ENCODE peak calls at places on chromosomes 7 and 10, in eight cellular contexts. L, T, R, N, P, S, H and K are unnamed samples.

GRCh38 chr10:70265032-70265689 is 18.6 kb downstream of the NPFFR1 start:
- DNase-seq in L (no peak), T (no peak), R (no peak), N (no peak), P (peak), S (no peak), H (no peak), K (no peak)

GRCh38 chr7:109111086-109111485 is 541.4 kb downstream of the DNAJB9 start:
- DNase-seq in L (no peak), T (no peak), R (no peak), N (no peak), P (no peak), S (no peak), H (no peak), K (no peak)

GRCh38 chr7:46811529-46811928 is 770.4 kb downstream of the TNS3 start:
- DNase-seq in L (peak), T (no peak), R (peak), N (peak), P (no peak), S (peak), H (peak), K (peak)

GRCh38 chr7:135557455-135558336 is at the start of gene NUP205:
- DNase-seq in L (peak), T (peak), R (peak), N (peak), P (peak), S (peak), H (peak), K (peak)

GRCh38 chr7:36430171-36430570 is 40.5 kb downstream of the ANLN start:
- DNase-seq in L (no peak), T (no peak), R (no peak), N (no peak), P (no peak), S (no peak), H (peak), K (no peak)

GRCh38 chr10:44926771-44927751 is 15.9 kb downstream of the TMEM72 start:
- DNase-seq in L (no peak), T (no peak), R (no peak), N (peak), P (no peak), S (no peak), H (peak), K (no peak)

GRCh38 chr10:7526017-7526400 is 115.2 kb upstream of the SFMBT2 start:
- DNase-seq in L (no peak), T (no peak), R (no peak), N (no peak), P (peak), S (no peak), H (no peak), K (no peak)

GRCh38 chr7:2750054-2750453 is 62.1 kb downstream of the AMZ1 start:
- DNase-seq in L (no peak), T (no peak), R (no peak), N (no peak), P (no peak), S (no peak), H (peak), K (no peak)

GRCh38 chr7:140990193-140990962 is 24.4 kb downstream of the MRPS33 start:
- DNase-seq in L (no peak), T (no peak), R (no peak), N (no peak), P (no peak), S (no peak), H (no peak), K (no peak)

GRCh38 chr7:130740617-130741016 is 6.6 kb upstream of the KLF14 start:
- DNase-seq in L (no peak), T (no peak), R (no peak), N (no peak), P (no peak), S (no peak), H (no peak), K (no peak)

GRCh38 chr7:141133646-141134045 is 59.8 kb downstream of the TMEM178B start:
- DNase-seq in L (no peak), T (no peak), R (no peak), N (no peak), P (no peak), S (no peak), H (no peak), K (no peak)

GRCh38 chr7:12491526-12491925 is 79.0 kb upstream of the SCIN start:
- DNase-seq in L (no peak), T (no peak), R (no peak), N (no peak), P (no peak), S (no peak), H (no peak), K (no peak)

GRCh38 chr10:127349737-127350136 is 153.3 kb upstream of the INSYN2A start:
- DNase-seq in L (no peak), T (no peak), R (no peak), N (no peak), P (no peak), S (no peak), H (peak), K (no peak)

GRCh38 chr7:93232673-93233018 is 480 bp downstream of the VPS50 start:
- DNase-seq in L (no peak), T (no peak), R (no peak), N (no peak), P (peak), S (no peak), H (no peak), K (no peak)

GRCh38 chr7:152435384-152436278 is at the start of gene KMT2C:
- DNase-seq in L (peak), T (peak), R (peak), N (peak), P (peak), S (peak), H (peak), K (no peak)

GRCh38 chr7:23873306-23873705 is 163.3 kb downstream of the STK31 start:
- DNase-seq in L (no peak), T (no peak), R (no peak), N (no peak), P (no peak), S (no peak), H (no peak), K (no peak)

DNA sequence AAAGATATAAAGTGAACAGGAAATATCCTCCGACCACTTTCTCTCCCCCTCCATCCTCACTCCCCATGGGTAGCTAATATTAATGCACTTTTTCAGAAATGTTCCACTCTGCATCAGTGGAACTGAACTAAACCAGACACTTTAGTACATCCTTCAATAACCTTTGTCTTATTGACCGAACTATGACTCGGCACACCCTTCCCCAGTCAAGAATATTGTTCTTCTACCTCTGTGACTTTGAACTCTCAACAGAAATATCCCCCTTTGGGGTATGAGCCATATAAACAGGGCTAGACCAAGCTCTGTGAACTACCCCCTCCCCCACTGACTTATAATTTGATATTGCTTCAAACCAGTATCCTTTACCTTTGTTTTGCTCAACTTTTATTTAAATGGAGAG is 57.9 kb upstream of the CAPZA2 start:
- DNase-seq in L (no peak), T (no peak), R (no peak), N (no peak), P (no peak), S (no peak), H (no peak), K (no peak)
- TF ChIP-seq CTCF in L (no peak), T (no peak), R (no peak), N (no peak), P (no peak), S (no peak), H (no peak), K (no peak)

DNA sequence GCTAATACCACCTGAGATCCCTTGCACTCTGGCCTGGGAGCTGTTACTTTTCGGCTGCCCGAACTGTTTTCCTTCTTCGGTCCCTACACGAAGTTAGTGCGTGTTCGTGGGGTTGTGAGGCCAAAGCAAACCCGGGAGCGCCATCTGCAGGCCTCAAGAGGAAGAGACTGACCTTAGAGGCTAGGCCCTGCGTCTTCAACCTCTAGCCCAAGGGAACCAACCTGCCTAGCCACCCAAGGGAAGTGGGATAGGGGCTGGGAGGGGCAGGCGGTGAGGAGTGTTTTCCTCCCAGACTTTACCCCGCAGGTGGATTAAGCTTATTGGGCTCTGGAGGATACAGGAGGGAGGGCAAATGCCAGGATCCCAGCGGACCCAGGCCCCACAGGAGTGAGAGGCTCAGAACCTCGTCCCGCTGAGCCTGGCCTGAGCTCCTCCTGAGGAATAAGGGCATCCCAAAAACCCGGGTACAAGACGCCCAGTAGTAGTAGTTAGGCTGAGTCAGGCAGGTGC is 1.7 kb upstream of the PAX2 start:
- DNase-seq in L (no peak), T (no peak), R (peak), N (no peak), P (peak), S (no peak), H (peak), K (no peak)
- H3K4me3 ChIP-seq in L (peak), T (no peak), R (no peak), N (no peak), P (peak), S (no peak), H (no peak), K (no peak)

GRCh38 chr10:31350891-31351290 is 31.9 kb downstream of the ZEB1 start:
- DNase-seq in L (no peak), T (no peak), R (no peak), N (no peak), P (peak), S (no peak), H (no peak), K (no peak)

GRCh38 chr10:31352436-31353226 is 33.6 kb downstream of the ZEB1 start:
- DNase-seq in L (no peak), T (no peak), R (no peak), N (no peak), P (no peak), S (no peak), H (no peak), K (no peak)

GRCh38 chr10:31347705-31348104 is 28.7 kb downstream of the ZEB1 start:
- DNase-seq in L (no peak), T (no peak), R (no peak), N (no peak), P (no peak), S (no peak), H (no peak), K (no peak)

GRCh38 chr10:31358688-31359330 is 39.8 kb downstream of the ZEB1 start:
- DNase-seq in L (no peak), T (no peak), R (no peak), N (no peak), P (no peak), S (no peak), H (peak), K (no peak)

DNA sequence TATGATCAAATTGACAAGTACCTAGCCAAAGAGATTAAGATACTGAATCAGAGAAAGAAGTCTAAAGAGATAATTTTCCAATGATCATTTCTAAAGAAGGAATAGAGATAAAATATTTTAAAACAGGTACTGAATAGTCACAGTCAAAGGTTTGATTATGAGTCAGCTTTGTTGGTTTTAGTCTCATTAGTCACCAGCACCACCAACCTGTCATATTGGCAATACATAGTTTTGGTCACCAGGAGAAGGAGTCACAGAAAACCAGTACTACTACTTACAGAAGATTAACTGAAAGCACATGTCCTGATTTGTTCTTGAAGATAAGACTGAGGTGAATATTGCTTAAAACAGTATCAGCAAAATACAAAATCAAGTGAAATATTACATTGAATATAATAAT is 34.6 kb downstream of the ZEB1 start:
- DNase-seq in L (no peak), T (no peak), R (no peak), N (no peak), P (peak), S (no peak), H (peak), K (peak)
- TF ChIP-seq CTCF in L (peak), T (no peak), R (no peak), N (peak), P (no peak), S (no peak), H (no peak), K (no peak)

DNA sequence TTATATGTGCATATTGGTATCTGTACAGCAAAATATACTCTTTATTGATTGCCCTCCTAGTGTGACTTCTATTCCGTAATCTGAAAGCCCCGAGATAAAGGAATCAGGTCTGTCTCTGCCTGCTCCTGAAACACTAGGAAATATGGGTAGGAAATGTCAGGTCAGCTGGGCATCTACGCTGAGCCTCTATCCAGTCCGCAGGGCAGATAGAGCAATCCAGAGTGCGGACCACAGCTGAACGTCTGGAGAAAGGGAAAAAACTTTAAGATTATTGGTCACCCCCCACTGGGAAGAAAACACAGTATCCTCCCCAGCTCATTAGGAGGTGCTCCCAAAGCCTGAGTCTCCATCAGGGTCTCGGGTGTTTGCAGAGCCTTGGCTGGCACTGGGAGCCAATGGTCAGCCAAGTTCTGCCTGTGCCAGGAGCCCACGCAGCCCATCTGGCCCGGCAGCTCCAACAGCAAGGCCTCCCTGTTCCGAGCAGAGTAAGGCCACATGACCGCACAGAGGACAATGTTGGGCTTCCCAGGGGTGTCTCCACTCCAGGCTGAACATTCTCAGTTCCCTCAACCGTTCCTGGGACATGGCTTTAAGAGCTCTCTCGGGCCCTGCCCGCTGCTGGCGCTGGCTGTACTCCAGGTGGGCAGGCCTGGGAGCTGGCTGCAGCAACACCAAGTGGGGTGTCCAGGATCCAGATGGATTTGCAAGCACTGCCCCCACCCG is 7.6 kb downstream of the CTBP2 start:
- DNase-seq in L (peak), T (peak), R (peak), N (peak), P (no peak), S (peak), H (no peak), K (no peak)
- H3K4me3 ChIP-seq in L (peak), T (peak), R (no peak), N (peak), P (peak), S (no peak), H (no peak), K (no peak)

GRCh38 chr10:60618861-60619260 is 159.4 kb upstream of the CDK1 start:
- DNase-seq in L (no peak), T (no peak), R (no peak), N (no peak), P (peak), S (no peak), H (no peak), K (no peak)
- TF ChIP-seq CTCF in L (peak), T (no peak), R (peak), N (peak), P (peak), S (no peak), H (no peak), K (no peak)